ENCODE peak calls at places on chromosome 16, in seven cellular contexts. A is H9; H is CD4-positive, alpha-beta T cell; W is adrenal gland; E is Peyer's patch; T is coronary artery; U is tibial artery. F is an unnamed sample.

GRCh38 chr16:28986492-28986891 is 1.6 kb downstream of the LAT start:
- DNase-seq in E (no peak), T (no peak), U (no peak), W (no peak), H (no peak), A (no peak), F (no peak)

GRCh38 chr16:30979170-30980067 is 5.6 kb upstream of the HSD3B7 start:
- DNase-seq in E (no peak), A (no peak), U (no peak), H (no peak), W (no peak), T (no peak), F (no peak)

GRCh38 chr16:49961087-49961486 is 63.9 kb upstream of the CNEP1R1 start:
- DNase-seq in E (no peak), H (no peak), T (no peak), U (no peak), A (no peak), W (no peak), F (no peak)

GRCh38 chr16:49859139-49859947 is 3.4 kb upstream of the ZNF423 start:
- DNase-seq in H (no peak), T (peak), W (peak), U (peak), A (peak), E (peak), F (no peak)

GRCh38 chr16:49529646-49530045 is 156.0 kb downstream of the C16orf78 start:
- DNase-seq in W (no peak), T (no peak), U (no peak), A (no peak), E (no peak), H (no peak), F (no peak)

GRCh38 chr16:81786321-81786720 is 7.2 kb downstream of the PLCG2 start:
- DNase-seq in E (no peak), U (no peak), W (no peak), A (no peak), T (no peak), H (no peak), F (no peak)

GRCh38 chr16:67936876-67937605 is 391 bp upstream of the PSMB10 start:
- DNase-seq in A (no peak), U (no peak), W (peak), H (peak), E (no peak), T (no peak), F (peak)

GRCh38 chr16:19113577-19114358 is at the start of gene ITPRIPL2:
- DNase-seq in T (peak), U (peak), E (peak), W (peak), H (no peak), A (peak), F (no peak)

GRCh38 chr16:74309789-74310781 is 13.5 kb downstream of the PSMD7 start:
- DNase-seq in H (no peak), U (no peak), A (no peak), W (peak), T (no peak), E (no peak), F (no peak)

GRCh38 chr16:85472514-85472913 is 140.6 kb upstream of the GSE1 start:
- DNase-seq in U (no peak), T (no peak), W (no peak), H (no peak), E (no peak), A (no peak), F (no peak)
- H3K27ac ChIP-seq in U (no peak), T (no peak), W (peak), H (no peak), E (no peak), A (no peak), F (no peak)

GRCh38 chr16:1729026-1729425 is 23.0 kb downstream of the MAPK8IP3 start:
- DNase-seq in T (no peak), E (no peak), A (no peak), U (no peak), H (no peak), W (no peak), F (no peak)
- H3K27ac ChIP-seq in T (no peak), E (no peak), A (no peak), U (no peak), H (no peak), W (no peak), F (no peak)

GRCh38 chr16:16190546-16190945 is 32.7 kb downstream of the ABCC6 start:
- DNase-seq in W (no peak), U (no peak), T (no peak), A (no peak), H (no peak), E (no peak), F (no peak)

GRCh38 chr16:16191493-16192167 is 31.7 kb downstream of the ABCC6 start:
- DNase-seq in H (no peak), E (no peak), A (no peak), U (no peak), W (no peak), T (no peak), F (no peak)

GRCh38 chr16:16186820-16187219 is 36.5 kb downstream of the ABCC6 start:
- DNase-seq in T (no peak), U (no peak), E (no peak), H (no peak), W (no peak), A (no peak), F (no peak)

GRCh38 chr16:16189842-16190241 is 33.5 kb downstream of the ABCC6 start:
- DNase-seq in H (no peak), W (no peak), A (no peak), E (no peak), T (no peak), U (no peak), F (no peak)

DNA sequence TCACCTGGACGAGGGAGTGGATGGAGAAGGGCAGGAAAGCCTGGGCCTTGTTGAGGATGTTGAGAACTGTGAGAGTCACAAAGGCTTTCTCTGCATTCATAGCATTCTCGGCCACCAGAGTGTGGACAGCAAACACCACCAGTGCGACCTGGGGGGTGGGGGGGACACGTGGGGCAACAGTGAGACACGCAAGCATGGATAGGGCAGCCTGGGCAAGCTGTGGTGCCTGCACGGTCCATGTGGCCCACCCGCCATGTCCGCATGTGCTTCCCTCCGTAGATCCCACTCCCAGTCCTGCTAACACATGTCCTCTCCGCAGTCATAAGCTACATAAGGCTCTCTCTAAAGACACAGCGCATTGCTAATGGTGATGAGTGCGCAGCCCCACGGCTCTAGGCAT is 34.5 kb downstream of the ABCC6 start:
- DNase-seq in U (no peak), A (no peak), T (no peak), W (no peak), E (no peak), H (no peak), F (no peak)
- H3K27ac ChIP-seq in U (no peak), A (no peak), T (no peak), W (no peak), E (no peak), H (no peak), F (no peak)

DNA sequence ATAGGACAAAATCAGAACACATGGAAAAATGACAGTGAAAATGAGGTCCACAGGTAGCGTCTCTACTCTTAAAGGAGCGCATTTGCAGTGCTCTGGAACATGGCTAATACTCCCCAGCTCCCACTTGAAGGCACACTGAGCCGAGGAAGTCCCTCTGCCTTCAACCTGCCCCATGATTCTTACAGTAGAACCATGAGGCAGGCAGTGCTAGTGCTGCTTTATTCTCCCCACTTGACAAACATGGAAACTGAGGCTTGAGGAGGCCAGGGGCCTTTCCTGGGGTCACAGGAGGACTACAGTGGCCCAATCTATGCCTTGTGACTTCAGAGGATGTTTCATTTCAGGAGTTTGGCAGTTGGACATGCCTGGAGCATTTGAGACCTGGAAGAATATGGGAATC is 244.1 kb upstream of the MAF start:
- DNase-seq in T (no peak), H (no peak), W (no peak), A (no peak), E (no peak), U (no peak), F (no peak)
- H3K27ac ChIP-seq in T (no peak), H (no peak), W (no peak), A (no peak), E (no peak), U (no peak), F (no peak)

GRCh38 chr16:88309174-88309904 is 73.4 kb upstream of the ZNF469 start:
- DNase-seq in A (no peak), H (no peak), U (no peak), W (no peak), E (no peak), T (no peak), F (no peak)
- H3K27ac ChIP-seq in A (no peak), H (no peak), U (no peak), W (no peak), E (no peak), T (no peak), F (no peak)

DNA sequence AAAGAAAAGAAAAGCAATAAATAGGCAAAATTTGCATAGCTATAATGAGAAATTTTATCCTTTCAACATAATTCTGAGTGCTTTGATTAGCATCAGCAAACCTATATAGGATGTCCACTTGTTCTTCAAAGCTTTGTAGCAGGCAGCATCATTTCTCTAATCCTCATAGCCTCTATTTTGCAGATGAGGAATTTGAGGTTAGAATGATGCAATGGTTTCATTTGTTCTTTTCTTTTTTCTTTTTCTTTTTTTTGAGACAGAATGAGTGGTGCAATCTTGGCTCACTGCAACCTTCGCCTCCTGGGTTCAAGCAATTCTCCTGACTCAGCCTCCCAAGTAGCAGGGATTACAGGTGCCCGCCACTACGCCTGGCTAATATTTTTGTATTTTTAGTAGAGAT is 594.4 kb downstream of the TOX3 start:
- DNase-seq in E (no peak), T (no peak), A (no peak), W (no peak), H (no peak), U (no peak), F (no peak)
- H3K27ac ChIP-seq in E (no peak), T (no peak), A (no peak), W (no peak), H (no peak), U (no peak), F (no peak)

DNA sequence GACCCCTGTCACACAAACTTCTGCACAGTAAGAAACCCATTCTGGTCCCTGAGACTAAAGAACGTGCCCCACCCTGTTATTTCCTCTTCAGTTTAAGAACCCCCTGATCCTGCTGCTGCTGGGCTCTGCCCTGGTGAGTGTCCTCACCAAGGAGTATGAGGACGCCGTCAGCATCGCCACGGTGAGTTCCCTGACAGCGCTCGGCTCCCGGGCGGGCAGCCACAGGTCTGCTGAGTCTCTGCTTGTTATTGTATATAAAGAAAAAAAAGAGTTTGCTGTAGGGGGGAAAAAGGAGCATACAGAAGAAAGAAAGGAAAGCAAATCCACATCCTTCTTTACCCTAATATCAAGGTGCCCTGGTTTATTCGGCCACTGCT is 40.0 kb downstream of the ATP2C2 start:
- DNase-seq in W (no peak), T (no peak), H (no peak), E (no peak), U (no peak), A (no peak), F (no peak)
- H3K27ac ChIP-seq in W (no peak), T (no peak), H (no peak), E (no peak), U (no peak), A (no peak), F (no peak)

DNA sequence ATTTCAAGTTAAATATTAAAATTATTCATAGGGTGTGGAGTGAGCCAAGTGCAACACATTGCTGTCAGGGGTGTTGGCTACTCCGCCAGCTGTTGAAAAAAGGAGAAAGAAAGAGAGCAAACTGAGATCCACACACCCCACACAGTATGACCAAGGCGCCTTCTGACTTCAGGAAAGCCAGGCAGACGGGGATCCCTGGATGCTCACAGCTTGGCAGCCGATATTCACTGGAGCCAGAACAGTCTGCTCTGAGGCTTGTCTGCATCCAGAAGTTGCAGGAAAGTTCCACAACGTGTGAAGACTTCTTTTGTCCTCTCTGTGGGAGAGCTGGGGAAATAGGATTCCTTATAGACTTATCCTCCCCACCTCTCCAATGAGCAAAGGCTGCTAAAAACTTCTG is 9.2 kb downstream of the CHD9NB start:
- DNase-seq in H (no peak), A (no peak), E (no peak), W (no peak), U (no peak), T (no peak), F (no peak)
- H3K27ac ChIP-seq in H (no peak), A (no peak), E (no peak), W (no peak), U (peak), T (no peak), F (peak)

DNA sequence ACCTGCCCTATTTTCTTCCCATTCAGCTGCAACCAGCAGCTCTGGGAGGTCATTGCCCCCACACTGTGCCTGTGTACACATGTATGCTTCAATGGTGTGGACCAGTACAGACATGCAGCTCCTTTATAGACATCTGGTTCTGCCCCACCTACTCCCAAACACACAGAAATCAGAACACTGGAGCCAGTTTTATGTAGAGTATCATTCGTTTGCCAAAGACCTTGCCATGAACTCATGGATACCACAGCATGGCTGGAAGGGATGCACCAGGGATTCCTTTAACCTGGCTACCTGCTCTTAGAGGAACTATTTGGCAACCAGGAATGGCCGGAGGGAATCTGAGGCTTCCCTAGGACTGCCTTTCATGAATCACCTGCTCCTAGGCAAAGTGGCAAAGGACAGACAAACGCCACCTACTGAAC is 60.4 kb downstream of the ZFHX3 start:
- DNase-seq in W (no peak), H (no peak), A (no peak), U (peak), T (no peak), E (no peak), F (no peak)
- H3K27ac ChIP-seq in W (no peak), H (no peak), A (no peak), U (peak), T (peak), E (no peak), F (no peak)